ENCODE peak calls at places on chromosomes 7 and 10, in six cellular contexts. Z, L, C, R, I and Y are unnamed samples.

GRCh38 chr7:1124164-1124563 is 35.8 kb downstream of the ZFAND2A start:
- DNase-seq in Z (no peak), L (no peak), C (no peak), R (peak), I (no peak), Y (no peak)

GRCh38 chr7:94907420-94908203 is at the start of gene PPP1R9A:
- DNase-seq in Z (peak), L (no peak), C (peak), R (peak), I (no peak), Y (peak)

GRCh38 chr10:102660891-102661613 is 16.8 kb downstream of the TRIM8 start:
- DNase-seq in Z (no peak), L (peak), C (peak), R (peak), I (peak), Y (no peak)

GRCh38 chr7:106659963-106660861 is 746 bp downstream of the CCDC71L start:
- DNase-seq in Z (peak), L (peak), C (peak), R (peak), I (peak), Y (peak)

GRCh38 chr10:80500572-80501380 is 36.9 kb upstream of the SH2D4B start:
- DNase-seq in Z (no peak), L (peak), C (peak), R (no peak), I (peak), Y (no peak)

GRCh38 chr7:40972426-40972825 is 730.5 kb downstream of the INHBA start:
- DNase-seq in Z (no peak), L (no peak), C (no peak), R (no peak), I (no peak), Y (no peak)

GRCh38 chr10:101588879-101589278 is 758 bp downstream of the DPCD start:
- DNase-seq in Z (no peak), L (no peak), C (no peak), R (no peak), I (no peak), Y (peak)

GRCh38 chr10:71141528-71141927 is 70.8 kb upstream of the UNC5B start:
- DNase-seq in Z (no peak), L (no peak), C (peak), R (no peak), I (no peak), Y (no peak)

GRCh38 chr7:135733603-135734342 is 5.8 kb upstream of the SLC13A4 start:
- DNase-seq in Z (no peak), L (no peak), C (no peak), R (no peak), I (no peak), Y (no peak)

GRCh38 chr10:96626795-96627194 is 40.0 kb upstream of the TM9SF3 start:
- DNase-seq in Z (no peak), L (no peak), C (peak), R (no peak), I (no peak), Y (no peak)

GRCh38 chr10:129442866-129443265 is 24.2 kb upstream of the MGMT start:
- DNase-seq in Z (no peak), L (no peak), C (no peak), R (no peak), I (no peak), Y (no peak)

GRCh38 chr7:152848026-152848425 is 88.5 kb downstream of the ACTR3B start:
- DNase-seq in Z (no peak), L (no peak), C (no peak), R (no peak), I (no peak), Y (no peak)

GRCh38 chr10:43237631-43238446 is 29.0 kb downstream of the RASGEF1A start:
- DNase-seq in Z (no peak), L (no peak), C (peak), R (no peak), I (peak), Y (no peak)

GRCh38 chr7:124700655-124701054 is 64.9 kb downstream of the GPR37 start:
- DNase-seq in Z (no peak), L (no peak), C (no peak), R (no peak), I (no peak), Y (peak)

GRCh38 chr7:147023390-147023914 is 906.9 kb downstream of the CNTNAP2 start:
- DNase-seq in Z (no peak), L (no peak), C (no peak), R (no peak), I (no peak), Y (no peak)

GRCh38 chr7:155999631-156000489 is 187.6 kb upstream of the SHH start:
- DNase-seq in Z (no peak), L (no peak), C (peak), R (no peak), I (no peak), Y (no peak)

GRCh38 chr10:37975407-37975991 is 948 bp downstream of the ZNF25 start:
- DNase-seq in Z (peak), L (peak), C (no peak), R (no peak), I (no peak), Y (peak)

GRCh38 chr7:98285132-98286092 is 3.9 kb downstream of the BRI3 start:
- DNase-seq in Z (no peak), L (no peak), C (no peak), R (no peak), I (no peak), Y (no peak)
- H3K27ac ChIP-seq in Z (peak), L (peak), C (no peak), R (peak), I (no peak), Y (peak)

GRCh38 chr7:105636982-105637381 is 55.7 kb upstream of the EFCAB10 start:
- DNase-seq in Z (no peak), L (no peak), C (no peak), R (no peak), I (no peak), Y (no peak)

GRCh38 chr7:105638324-105638723 is 57.0 kb upstream of the EFCAB10 start:
- DNase-seq in Z (no peak), L (no peak), C (no peak), R (no peak), I (no peak), Y (no peak)

GRCh38 chr7:105637755-105638154 is 56.5 kb upstream of the EFCAB10 start:
- DNase-seq in Z (no peak), L (no peak), C (no peak), R (no peak), I (no peak), Y (no peak)

GRCh38 chr7:105639677-105640493 is 58.6 kb upstream of the EFCAB10 start:
- DNase-seq in Z (no peak), L (no peak), C (peak), R (no peak), I (no peak), Y (no peak)

DNA sequence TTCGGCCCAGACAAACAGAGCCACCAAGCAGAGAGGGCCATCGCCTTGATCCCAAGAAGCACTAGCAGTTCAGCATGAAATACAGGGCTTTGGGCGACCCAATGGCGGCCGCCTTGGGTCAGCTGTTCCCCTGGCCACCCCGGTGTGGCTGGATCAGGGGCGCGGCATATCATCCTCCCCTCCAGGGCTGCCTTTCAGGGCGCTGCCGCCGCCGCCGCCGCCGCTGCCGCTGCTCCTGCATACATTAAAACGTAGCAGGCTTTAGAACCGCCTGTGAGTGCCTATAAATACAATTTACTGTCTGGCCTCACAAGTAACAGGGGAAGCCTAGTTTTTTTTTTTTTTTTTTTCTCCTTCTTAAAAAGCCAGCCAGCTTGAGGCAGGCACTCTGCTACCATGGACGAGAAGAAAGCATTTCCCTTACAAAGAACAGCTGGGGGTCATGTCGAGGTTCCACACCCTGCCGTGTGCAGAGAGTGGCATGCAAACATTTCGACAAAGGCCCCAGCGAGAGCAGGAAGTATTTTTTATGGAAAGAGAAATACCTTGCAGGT is 57.7 kb upstream of the EFCAB10 start:
- DNase-seq in Z (no peak), L (no peak), C (peak), R (no peak), I (no peak), Y (no peak)
- H3K27ac ChIP-seq in Z (no peak), L (no peak), C (peak), R (no peak), I (no peak), Y (no peak)

GRCh38 chr7:27101906-27102577 is 441 bp downstream of the HOXA2 start:
- DNase-seq in Z (no peak), L (no peak), C (no peak), R (peak), I (no peak), Y (no peak)
- H3K27ac ChIP-seq in Z (no peak), L (no peak), C (no peak), R (no peak), I (no peak), Y (no peak)

GRCh38 chr7:23893172-23893941 is 183.3 kb downstream of the STK31 start:
- DNase-seq in Z (peak), L (no peak), C (no peak), R (no peak), I (no peak), Y (no peak)
- H3K27ac ChIP-seq in Z (no peak), L (no peak), C (no peak), R (no peak), I (no peak), Y (no peak)

GRCh38 chr10:120666311-120666710 is 184.9 kb upstream of the WDR11 start:
- DNase-seq in Z (no peak), L (no peak), C (no peak), R (no peak), I (no peak), Y (no peak)
- H3K27ac ChIP-seq in Z (no peak), L (no peak), C (no peak), R (no peak), I (no peak), Y (no peak)

GRCh38 chr7:47991741-47992311 is 12.4 kb upstream of the HUS1 start:
- DNase-seq in Z (peak), L (peak), C (peak), R (peak), I (peak), Y (peak)
- H3K27ac ChIP-seq in Z (no peak), L (peak), C (no peak), R (no peak), I (peak), Y (peak)